ENCODE peak calls at places on chromosomes 11 and 22, in five cellular contexts. D is neural crest cell, Z is glutamatergic neuron, J is MCF 10A, U is fibroblast of pulmonary artery. N is an unnamed sample.

GRCh38 chr11:6431861-6432260 is 8.9 kb downstream of the HPX start:
- DNase-seq in D (no peak), Z (no peak), J (peak), U (peak), N (no peak)

GRCh38 chr11:68550485-68550817 is 89.9 kb downstream of the PPP6R3 start:
- DNase-seq in D (no peak), Z (no peak), J (no peak), U (peak), N (no peak)

GRCh38 chr11:8484251-8484650 is 109.8 kb downstream of the STK33 start:
- DNase-seq in D (no peak), Z (no peak), J (no peak), U (no peak), N (no peak)

GRCh38 chr22:20610757-20611156 is 103.3 kb downstream of the MED15 start:
- DNase-seq in D (no peak), Z (no peak), J (no peak), U (no peak), N (no peak)

GRCh38 chr11:78838417-78838816 is 263.8 kb upstream of the NARS2 start:
- DNase-seq in D (no peak), Z (no peak), J (peak), U (no peak), N (no peak)

GRCh38 chr11:27694992-27695391 is 5.3 kb downstream of the BDNF start:
- DNase-seq in D (no peak), Z (no peak), J (no peak), U (peak), N (no peak)

GRCh38 chr22:48410536-48410935 is 1417.1 kb downstream of the BRD1 start:
- DNase-seq in D (no peak), Z (no peak), J (no peak), U (no peak), N (no peak)

GRCh38 chr22:42866100-42866499 is 9.0 kb upstream of the ARFGAP3 start:
- DNase-seq in D (no peak), Z (no peak), J (no peak), U (no peak), N (no peak)

GRCh38 chr22:27314276-27314807 is 487.2 kb downstream of the MN1 start:
- DNase-seq in D (no peak), Z (no peak), J (no peak), U (no peak), N (no peak)

GRCh38 chr22:27588273-27588672 is 213.3 kb downstream of the MN1 start:
- DNase-seq in D (no peak), Z (no peak), J (no peak), U (no peak), N (no peak)

GRCh38 chr22:27045103-27045940 is 387.9 kb downstream of the MIAT start:
- DNase-seq in D (no peak), Z (no peak), J (peak), U (peak), N (no peak)

GRCh38 chr11:122646549-122647340 is 8.8 kb upstream of the UBASH3B start:
- DNase-seq in D (no peak), Z (no peak), J (peak), U (peak), N (no peak)

GRCh38 chr11:118334746-118335145 is 7.8 kb downstream of the CD3D start:
- DNase-seq in D (no peak), Z (no peak), J (no peak), U (no peak), N (no peak)

GRCh38 chr11:83070878-83071640 is 638 bp downstream of the RAB30 start:
- DNase-seq in D (no peak), Z (peak), J (peak), U (peak), N (peak)

GRCh38 chr11:59429924-59430516 is 3.8 kb upstream of the OR5A2 start:
- DNase-seq in D (peak), Z (no peak), J (peak), U (peak), N (peak)

GRCh38 chr11:2696461-2696860 is 3.3 kb downstream of the KCNQ1OT1 start:
- DNase-seq in D (no peak), Z (no peak), J (no peak), U (no peak), N (no peak)

GRCh38 chr22:35995772-35996171 is 32.9 kb downstream of the RBFOX2 start:
- DNase-seq in D (no peak), Z (peak), J (peak), U (peak), N (no peak)

GRCh38 chr11:61158691-61159381 is 2.4 kb downstream of the VPS37C start:
- DNase-seq in D (no peak), Z (no peak), J (peak), U (peak), N (no peak)

GRCh38 chr11:123213307-123213708 is 18.3 kb upstream of the CLMP start:
- DNase-seq in D (no peak), Z (no peak), J (no peak), U (no peak), N (no peak)

GRCh38 chr11:57288771-57289579 is 35.8 kb downstream of the TNKS1BP1 start:
- DNase-seq in D (peak), Z (peak), J (peak), U (peak), N (peak)

GRCh38 chr11:57406337-57406904 is 16.0 kb upstream of the PRG2 start:
- DNase-seq in D (no peak), Z (no peak), J (no peak), U (peak), N (no peak)

GRCh38 chr11:57294225-57295131 is 30.3 kb downstream of the TNKS1BP1 start:
- DNase-seq in D (no peak), Z (no peak), J (peak), U (peak), N (no peak)

GRCh38 chr11:2204361-2205213 is 33.0 kb upstream of the TH start:
- DNase-seq in D (no peak), Z (no peak), J (no peak), U (no peak), N (no peak)

GRCh38 chr11:27934830-27935145 is 173.2 kb downstream of the KIF18A start:
- DNase-seq in D (no peak), Z (no peak), J (peak), U (peak), N (no peak)

GRCh38 chr11:32435947-32436750 is 810 bp upstream of the WT1 start:
- DNase-seq in D (peak), Z (no peak), J (no peak), U (peak), N (peak)

GRCh38 chr11:44926036-44926435 is 24.6 kb downstream of the TP53I11 start:
- DNase-seq in D (no peak), Z (no peak), J (no peak), U (no peak), N (no peak)

GRCh38 chr22:48889887-48890692 is 937.6 kb downstream of the BRD1 start:
- DNase-seq in D (no peak), Z (no peak), J (no peak), U (no peak), N (no peak)

GRCh38 chr11:7882860-7883259 is 48.2 kb downstream of the OR10A6 start:
- DNase-seq in D (no peak), Z (no peak), J (no peak), U (no peak), N (no peak)

GRCh38 chr11:108364159-108364558 is 103.2 kb downstream of the C11orf65 start:
- DNase-seq in D (no peak), Z (no peak), J (no peak), U (no peak), N (no peak)

GRCh38 chr11:46618789-46619188 is 1.4 kb downstream of the ATG13 start:
- DNase-seq in D (no peak), Z (no peak), J (no peak), U (no peak), N (no peak)

GRCh38 chr11:39461065-39461464 is 1998.4 kb downstream of the LRRC4C start:
- DNase-seq in D (no peak), Z (no peak), J (no peak), U (no peak), N (no peak)

GRCh38 chr22:27041745-27042144 is 384.4 kb downstream of the MIAT start:
- DNase-seq in D (no peak), Z (peak), J (no peak), U (no peak), N (peak)

GRCh38 chr11:44191322-44192014 is 96.0 kb downstream of the EXT2 start:
- DNase-seq in D (no peak), Z (no peak), J (peak), U (no peak), N (no peak)

GRCh38 chr11:26987205-26987604 is 6.7 kb upstream of the FIBIN start:
- DNase-seq in D (no peak), Z (no peak), J (no peak), U (peak), N (no peak)

GRCh38 chr11:95254139-95254704 is 23.2 kb upstream of the SESN3 start:
- DNase-seq in D (peak), Z (peak), J (peak), U (peak), N (peak)

GRCh38 chr11:9577032-9577431 is 3.6 kb downstream of the WEE1 start:
- DNase-seq in D (no peak), Z (no peak), J (peak), U (peak), N (no peak)

GRCh38 chr11:106642331-106642730 is 375.9 kb downstream of the GUCY1A2 start:
- DNase-seq in D (no peak), Z (no peak), J (no peak), U (peak), N (no peak)

GRCh38 chr11:15145635-15146034 is 30.9 kb downstream of the INSC start:
- DNase-seq in D (no peak), Z (no peak), J (no peak), U (no peak), N (no peak)

GRCh38 chr11:130825621-130826020 is 90.7 kb downstream of the SNX19 start:
- DNase-seq in D (no peak), Z (no peak), J (no peak), U (no peak), N (no peak)

GRCh38 chr11:130826572-130826971 is 89.7 kb downstream of the SNX19 start:
- DNase-seq in D (no peak), Z (no peak), J (no peak), U (no peak), N (no peak)

GRCh38 chr11:130828741-130829140 is 87.5 kb downstream of the SNX19 start:
- DNase-seq in D (no peak), Z (no peak), J (no peak), U (no peak), N (no peak)

GRCh38 chr11:130829801-130830562 is 86.3 kb downstream of the SNX19 start:
- DNase-seq in D (no peak), Z (no peak), J (no peak), U (peak), N (no peak)

DNA sequence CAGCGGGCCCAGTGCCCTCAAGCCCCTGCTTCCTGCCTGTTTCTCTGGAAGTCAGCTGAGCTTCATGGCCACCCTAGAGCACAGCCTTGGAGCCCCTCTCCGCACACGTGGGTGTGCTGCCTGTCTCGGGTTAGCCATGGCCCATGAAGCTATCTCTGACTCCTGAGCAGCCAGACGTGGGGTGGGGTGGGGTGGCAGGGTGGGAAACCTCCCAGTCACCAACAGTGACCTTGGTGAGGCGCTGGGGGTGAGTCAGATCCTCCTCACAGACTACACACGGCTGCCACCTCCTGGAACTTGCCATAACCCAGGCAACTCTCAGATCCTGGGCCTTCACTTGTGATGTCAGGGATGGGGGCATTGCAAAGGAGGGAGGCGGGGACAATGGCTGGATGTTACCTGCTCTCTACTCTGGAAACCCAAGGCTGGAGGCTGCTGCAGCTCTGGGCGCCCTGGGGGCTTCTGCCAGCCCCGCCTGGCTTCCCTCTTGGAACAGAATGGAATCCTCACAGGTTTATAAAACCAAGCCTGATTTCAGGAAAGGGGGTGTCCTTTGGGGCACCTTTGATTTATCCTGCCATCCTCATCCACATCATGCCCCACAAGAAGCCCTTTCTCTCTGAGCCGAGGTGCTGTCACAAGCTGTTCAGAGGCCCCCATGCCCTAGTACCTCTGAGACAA is 88.4 kb downstream of the SNX19 start:
- DNase-seq in D (peak), Z (peak), J (peak), U (peak), N (peak)
- TF ChIP-seq CTCF in D (peak), Z (no peak), J (peak), U (peak), N (peak)

GRCh38 chr11:120991830-120992686 is 31.8 kb upstream of the TBCEL start:
- DNase-seq in D (no peak), Z (no peak), J (no peak), U (no peak), N (no peak)
- TF ChIP-seq CTCF in D (no peak), Z (no peak), J (no peak), U (no peak), N (no peak)

DNA sequence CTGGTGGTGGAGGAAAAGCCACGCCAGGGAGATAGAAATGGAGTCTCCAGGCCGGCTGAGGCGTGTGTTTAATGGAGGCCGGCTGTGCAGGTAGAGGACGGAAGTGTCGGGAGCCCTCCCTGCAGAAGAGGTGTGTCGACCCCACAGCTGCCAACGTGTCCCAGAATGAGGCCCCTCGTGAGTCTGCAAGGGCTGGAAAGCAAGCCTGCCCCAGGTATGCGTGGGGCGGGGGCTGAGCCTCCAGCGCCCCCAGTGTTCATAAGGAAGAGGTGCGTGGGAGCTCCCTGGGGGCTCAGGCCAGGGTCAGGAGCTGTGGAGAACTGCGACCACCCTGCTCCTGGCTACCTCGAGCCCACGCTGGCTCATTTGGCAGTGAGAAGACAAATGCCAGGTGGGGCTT is 38.0 kb upstream of the JAM3 start:
- DNase-seq in D (no peak), Z (no peak), J (no peak), U (no peak), N (peak)
- TF ChIP-seq CTCF in D (no peak), Z (peak), J (no peak), U (peak), N (peak)

GRCh38 chr22:17891427-17892167 is 117.3 kb upstream of the BID start:
- DNase-seq in D (no peak), Z (peak), J (no peak), U (no peak), N (peak)
- TF ChIP-seq CTCF in D (peak), Z (no peak), J (peak), U (peak), N (no peak)

DNA sequence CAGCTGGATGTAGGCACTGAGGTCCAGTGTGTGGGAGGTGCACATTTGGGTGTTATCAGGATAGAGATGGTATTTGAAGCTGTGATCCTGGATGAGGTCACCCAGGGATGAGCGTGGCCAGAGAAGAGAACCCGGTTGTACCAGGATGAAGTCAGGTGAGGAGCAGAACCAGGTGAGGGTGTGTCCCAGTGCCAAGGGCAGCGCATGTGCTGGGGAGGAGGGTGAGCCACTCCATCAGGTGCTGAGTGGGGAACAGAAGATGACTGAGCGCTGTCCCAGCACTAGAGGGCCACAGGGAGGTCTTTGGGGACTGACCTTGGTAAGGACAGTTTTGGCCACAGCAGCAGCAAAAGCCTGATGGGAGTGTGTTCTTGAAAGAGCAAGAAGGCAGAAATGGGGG is 2.7 kb downstream of the ARL2 start:
- DNase-seq in D (no peak), Z (no peak), J (no peak), U (no peak), N (no peak)
- TF ChIP-seq CTCF in D (no peak), Z (no peak), J (no peak), U (no peak), N (no peak)

GRCh38 chr11:113690619-113691569 is 15.2 kb downstream of the TMPRSS5 start:
- DNase-seq in D (peak), Z (no peak), J (peak), U (peak), N (peak)
- TF ChIP-seq CTCF in D (peak), Z (peak), J (peak), U (peak), N (peak)

GRCh38 chr22:40599731-40600130 is 36.8 kb downstream of the MRTFA start:
- DNase-seq in D (no peak), Z (no peak), J (no peak), U (no peak), N (no peak)

GRCh38 chr22:40594924-40595323 is 41.6 kb downstream of the MRTFA start:
- DNase-seq in D (no peak), Z (no peak), J (peak), U (peak), N (peak)

GRCh38 chr22:40594346-40594745 is 42.2 kb downstream of the MRTFA start:
- DNase-seq in D (no peak), Z (no peak), J (no peak), U (no peak), N (no peak)

GRCh38 chr22:40595497-40596234 is 40.9 kb downstream of the MRTFA start:
- DNase-seq in D (no peak), Z (no peak), J (no peak), U (peak), N (no peak)

GRCh38 chr22:40597541-40598453 is 38.7 kb downstream of the MRTFA start:
- DNase-seq in D (no peak), Z (no peak), J (no peak), U (peak), N (no peak)
- TF ChIP-seq CTCF in D (no peak), Z (no peak), J (no peak), U (no peak), N (no peak)

DNA sequence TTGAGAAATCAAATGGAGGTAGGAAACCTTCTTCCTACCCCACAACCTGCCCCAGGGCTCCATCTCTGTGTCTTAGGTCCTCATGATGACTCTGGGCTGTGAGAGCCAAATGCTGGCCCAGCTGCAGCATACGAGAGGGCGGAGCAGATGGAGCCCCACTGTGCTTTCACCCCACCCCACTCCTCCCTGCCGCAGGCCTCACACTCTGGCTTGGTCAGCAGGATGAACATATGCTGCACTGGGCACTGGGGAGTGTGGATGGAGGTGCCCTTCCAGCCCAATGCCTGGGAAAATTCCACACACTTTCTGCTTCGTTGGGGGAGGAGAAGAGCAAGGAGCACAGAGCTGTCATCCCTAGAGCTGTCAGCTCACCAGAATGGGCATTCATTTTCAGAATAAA is 271.6 kb upstream of the CADM1 start:
- DNase-seq in D (no peak), Z (peak), J (no peak), U (no peak), N (no peak)
- TF ChIP-seq CTCF in D (no peak), Z (no peak), J (no peak), U (no peak), N (no peak)

DNA sequence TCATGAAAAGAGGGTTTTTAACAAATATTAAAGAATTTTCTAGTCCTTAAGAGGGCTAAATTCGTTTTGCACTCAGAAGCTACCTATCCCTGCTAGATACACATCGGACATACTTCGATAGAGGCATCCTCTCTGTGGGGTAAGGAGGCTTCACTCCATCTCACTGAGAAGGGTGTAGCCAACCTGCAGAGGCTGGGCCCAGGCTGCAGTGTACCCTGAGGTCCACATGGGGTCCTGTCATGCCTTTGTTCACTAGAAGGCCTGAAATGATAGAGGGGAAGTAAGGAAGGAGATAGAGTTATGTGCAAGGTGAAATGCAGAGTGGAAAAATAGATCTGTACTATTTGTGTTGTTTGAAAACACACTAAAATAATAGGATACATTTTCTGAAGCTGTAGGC is 45.6 kb downstream of the IGSF9B start:
- DNase-seq in D (no peak), Z (no peak), J (no peak), U (no peak), N (no peak)
- TF ChIP-seq CTCF in D (peak), Z (peak), J (no peak), U (no peak), N (no peak)